ENCODE peak calls at places on chromosomes 16 and 17, in five cellular contexts. Q, E, G, X and K are unnamed samples.

GRCh38 chr17:5418858-5419355 is 555 bp downstream of the NUP88 start:
- DNase-seq in Q (no peak), E (peak; percentile 33), G (peak; percentile 52), X (no peak), K (no peak)

GRCh38 chr17:15112881-15113617 is 152.1 kb downstream of the PMP22 start:
- DNase-seq in Q (no peak), E (no peak), G (no peak), X (no peak), K (no peak)

GRCh38 chr16:54546481-54546880 is 259.9 kb upstream of the IRX3 start:
- DNase-seq in Q (no peak), E (no peak), G (no peak), X (no peak), K (no peak)

GRCh38 chr16:86362155-86362849 is 148.0 kb upstream of the FOXF1 start:
- DNase-seq in Q (no peak), E (no peak), G (no peak), X (no peak), K (no peak)

GRCh38 chr16:1277945-1278282 is 22.0 kb downstream of the TPSD1 start:
- DNase-seq in Q (no peak), E (no peak), G (no peak), X (no peak), K (no peak)

GRCh38 chr16:79563919-79564318 is 36.6 kb downstream of the MAF start:
- DNase-seq in Q (no peak), E (no peak), G (no peak), X (no peak), K (no peak)

GRCh38 chr17:82671071-82671470 is 22.8 kb upstream of the WDR45B start:
- DNase-seq in Q (no peak), E (no peak), G (no peak), X (no peak), K (no peak)

GRCh38 chr16:73064227-73064995 is 16.5 kb upstream of the ZFHX3 start:
- DNase-seq in Q (no peak), E (no peak), G (no peak), X (no peak), K (no peak)

GRCh38 chr17:64146418-64147109 is 16.6 kb upstream of the ERN1 start:
- DNase-seq in Q (peak; percentile 70), E (peak; percentile 28), G (no peak), X (no peak), K (peak; percentile 67)

GRCh38 chr17:9291912-9292562 is 270.7 kb downstream of the NTN1 start:
- DNase-seq in Q (peak; percentile 41), E (no peak), G (peak; percentile 35), X (peak; percentile 8), K (peak; percentile 39)

GRCh38 chr17:1153795-1154546 is 25.8 kb downstream of the ABR start:
- DNase-seq in Q (peak; percentile 89), E (no peak), G (no peak), X (peak; percentile 32), K (peak; percentile 91)

GRCh38 chr16:70407811-70408274 is 31.1 kb downstream of the ST3GAL2 start:
- DNase-seq in Q (no peak), E (no peak), G (no peak), X (no peak), K (no peak)

GRCh38 chr16:66026211-66026610 is 340.3 kb upstream of the CDH5 start:
- DNase-seq in Q (no peak), E (no peak), G (no peak), X (no peak), K (no peak)

GRCh38 chr16:56985288-56985961 is 3.9 kb upstream of the NLRC5 start:
- DNase-seq in Q (peak; percentile 66), E (no peak), G (no peak), X (peak; percentile 48), K (no peak)

GRCh38 chr16:81143921-81144471 is 47.8 kb upstream of the GCSH start:
- DNase-seq in Q (no peak), E (no peak), G (no peak), X (no peak), K (no peak)

GRCh38 chr16:27526169-27526568 is 23.5 kb downstream of the GTF3C1 start:
- DNase-seq in Q (no peak), E (no peak), G (no peak), X (no peak), K (no peak)

GRCh38 chr17:6365187-6365943 is 69.6 kb downstream of the AIPL1 start:
- DNase-seq in Q (no peak), E (no peak), G (no peak), X (peak; percentile 57), K (no peak)

GRCh38 chr17:21124096-21124495 is 2.7 kb upstream of the DHRS7B start:
- DNase-seq in Q (no peak), E (no peak), G (no peak), X (no peak), K (no peak)

GRCh38 chr17:45172541-45173286 is 11.0 kb downstream of the HEXIM2 start:
- DNase-seq in Q (peak; percentile 39), E (peak; percentile 39), G (peak; percentile 54), X (no peak), K (peak; percentile 88)

GRCh38 chr17:38428643-38429371 is 543 bp downstream of the ARHGAP23 start:
- DNase-seq in Q (peak; percentile 67), E (no peak), G (peak; percentile 41), X (no peak), K (peak; percentile 88)

GRCh38 chr16:81204794-81205680 is 33.5 kb upstream of the BCO1 start:
- DNase-seq in Q (peak; percentile 66), E (peak; percentile 20), G (no peak), X (peak; percentile 27), K (peak; percentile 38)

GRCh38 chr16:28526201-28527099 is 12.3 kb downstream of the NUPR1 start:
- DNase-seq in Q (no peak), E (no peak), G (no peak), X (no peak), K (no peak)

GRCh38 chr17:17416007-17416399 is 60.8 kb upstream of the MED9 start:
- DNase-seq in Q (no peak), E (no peak), G (no peak), X (no peak), K (no peak)

GRCh38 chr17:18158022-18158600 is 25.5 kb upstream of the ALKBH5 start:
- DNase-seq in Q (peak; percentile 95), E (peak; percentile 90), G (peak; percentile 94), X (peak; percentile 45), K (peak; percentile 61)

GRCh38 chr17:40542562-40543411 is 22.5 kb downstream of the CCR7 start:
- DNase-seq in Q (peak; percentile 98), E (no peak), G (peak; percentile 57), X (peak; percentile 92), K (no peak)

GRCh38 chr16:12575288-12575687 is 228.4 kb downstream of the CPPED1 start:
- DNase-seq in Q (no peak), E (no peak), G (no peak), X (no peak), K (no peak)

GRCh38 chr16:85171809-85172464 is 59.7 kb upstream of the CIBAR2 start:
- DNase-seq in Q (no peak), E (no peak), G (no peak), X (no peak), K (no peak)
- H3K27ac ChIP-seq in Q (peak overlapping the region; percentile 18), E (no peak overlapping the region), G (no peak overlapping the region), X (peak overlapping the region; percentile 83), K (no peak overlapping the region)

GRCh38 chr17:27473748-27474609 is 17.7 kb downstream of the KSR1 start:
- DNase-seq in Q (no peak), E (peak; percentile 42), G (peak; percentile 76), X (no peak), K (no peak)

GRCh38 chr17:27477971-27478684 is 21.9 kb downstream of the KSR1 start:
- DNase-seq in Q (no peak), E (no peak), G (no peak), X (no peak), K (no peak)

GRCh38 chr17:27477050-27477647 is 20.9 kb downstream of the KSR1 start:
- DNase-seq in Q (no peak), E (no peak), G (no peak), X (no peak), K (no peak)

GRCh38 chr17:27475070-27475673 is 18.9 kb downstream of the KSR1 start:
- DNase-seq in Q (no peak), E (no peak), G (peak; percentile 56), X (no peak), K (no peak)

GRCh38 chr17:27475981-27476895 is 20.0 kb downstream of the KSR1 start:
- DNase-seq in Q (no peak), E (no peak), G (no peak), X (no peak), K (no peak)
- H3K27ac ChIP-seq in Q (no peak overlapping the region), E (no peak overlapping the region), G (no peak overlapping the region), X (no peak overlapping the region), K (no peak overlapping the region)

GRCh38 chr17:76535788-76536510 is 1.6 kb downstream of the CYGB start:
- DNase-seq in Q (no peak), E (no peak), G (no peak), X (no peak), K (no peak)

GRCh38 chr17:76538281-76538931 is 897 bp upstream of the CYGB start:
- DNase-seq in Q (no peak), E (no peak), G (no peak), X (no peak), K (peak; percentile 70)

GRCh38 chr17:76537578-76538280 is at the start of gene CYGB:
- DNase-seq in Q (no peak), E (no peak), G (peak; percentile 32), X (no peak), K (no peak)

GRCh38 chr17:76536511-76537287 is 810 bp downstream of the CYGB start:
- DNase-seq in Q (no peak), E (no peak), G (no peak), X (no peak), K (no peak)

DNA sequence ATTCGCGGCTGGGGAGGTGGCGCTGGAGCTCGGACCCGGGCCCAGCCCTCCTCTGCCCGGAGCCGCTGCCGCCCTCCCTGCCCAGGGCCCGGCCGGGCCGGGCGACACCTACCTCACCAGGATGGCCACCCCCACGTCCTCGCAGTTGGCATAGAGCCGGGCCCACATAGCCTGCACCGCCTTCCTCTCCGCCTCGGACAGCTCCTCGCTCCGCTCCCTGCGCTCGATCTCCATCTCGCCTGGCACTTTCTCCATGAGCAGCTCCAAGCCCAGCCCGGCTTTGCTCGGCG is 276 bp downstream of the CYGB start:
- DNase-seq in Q (peak; percentile 61), E (no peak), G (no peak), X (no peak), K (no peak)
- H3K27ac ChIP-seq in Q (peak overlapping the region; percentile 48), E (no peak overlapping the region), G (no peak overlapping the region), X (no peak overlapping the region), K (peak overlapping the region; percentile 69)

GRCh38 chr16:84410361-84411138 is 42.2 kb downstream of the ATP2C2 start:
- DNase-seq in Q (no peak), E (no peak), G (no peak), X (no peak), K (no peak)

GRCh38 chr16:84407588-84408313 is 39.4 kb downstream of the ATP2C2 start:
- DNase-seq in Q (no peak), E (no peak), G (no peak), X (no peak), K (no peak)

GRCh38 chr16:84406006-84406963 is 37.9 kb downstream of the ATP2C2 start:
- DNase-seq in Q (no peak), E (no peak), G (no peak), X (no peak), K (peak; percentile 83)

GRCh38 chr16:84404936-84405640 is 36.8 kb downstream of the ATP2C2 start:
- DNase-seq in Q (no peak), E (no peak), G (no peak), X (no peak), K (no peak)

DNA sequence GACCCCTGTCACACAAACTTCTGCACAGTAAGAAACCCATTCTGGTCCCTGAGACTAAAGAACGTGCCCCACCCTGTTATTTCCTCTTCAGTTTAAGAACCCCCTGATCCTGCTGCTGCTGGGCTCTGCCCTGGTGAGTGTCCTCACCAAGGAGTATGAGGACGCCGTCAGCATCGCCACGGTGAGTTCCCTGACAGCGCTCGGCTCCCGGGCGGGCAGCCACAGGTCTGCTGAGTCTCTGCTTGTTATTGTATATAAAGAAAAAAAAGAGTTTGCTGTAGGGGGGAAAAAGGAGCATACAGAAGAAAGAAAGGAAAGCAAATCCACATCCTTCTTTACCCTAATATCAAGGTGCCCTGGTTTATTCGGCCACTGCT is 40.0 kb downstream of the ATP2C2 start:
- DNase-seq in Q (no peak), E (no peak), G (no peak), X (no peak), K (no peak)
- H3K27ac ChIP-seq in Q (no peak overlapping the region), E (no peak overlapping the region), G (no peak overlapping the region), X (no peak overlapping the region), K (no peak overlapping the region)